ENCODE peak calls at places on chromosomes 1 and 21, in five cellular contexts. H is germinal center, V is heart right ventricle, G is lower lobe of right lung, P is HEK293T. W is an unnamed sample.

GRCh38 chr1:38789498-38790169 is 69.9 kb downstream of the RRAGC start:
- DNase-seq in H (no peak), V (no peak), G (no peak), P (peak), W (no peak)

GRCh38 chr1:217921126-217921900 is 290.2 kb downstream of the SPATA17 start:
- DNase-seq in H (no peak), V (no peak), G (no peak), P (no peak), W (no peak)

GRCh38 chr21:34008618-34009017 is 64.8 kb upstream of the MRPS6 start:
- DNase-seq in H (no peak), V (no peak), G (no peak), P (no peak), W (no peak)

GRCh38 chr1:22806584-22806983 is 95.9 kb downstream of the EPHB2 start:
- DNase-seq in H (no peak), V (no peak), G (no peak), P (no peak), W (no peak)

GRCh38 chr1:109751531-109752260 is 10.9 kb upstream of the GSTM3 start:
- DNase-seq in H (no peak), V (no peak), G (no peak), P (no peak), W (no peak)

GRCh38 chr1:184608990-184609389 is 145.7 kb downstream of the EDEM3 start:
- DNase-seq in H (no peak), V (no peak), G (no peak), P (no peak), W (no peak)

GRCh38 chr1:66271216-66271903 is 262.6 kb upstream of the SGIP1 start:
- DNase-seq in H (peak), V (peak), G (peak), P (peak), W (peak)

GRCh38 chr1:33032126-33032869 is 4.4 kb downstream of the AK2 start:
- DNase-seq in H (no peak), V (no peak), G (no peak), P (no peak), W (no peak)

GRCh38 chr1:57916034-57916433 is 492.2 kb upstream of the DAB1 start:
- DNase-seq in H (no peak), V (no peak), G (no peak), P (no peak), W (no peak)

GRCh38 chr1:13730751-13731482 is 30.9 kb downstream of the PRDM2 start:
- DNase-seq in H (peak), V (peak), G (peak), P (no peak), W (no peak)

GRCh38 chr21:43372663-43373386 is 54.1 kb downstream of the SIK1 start:
- DNase-seq in H (no peak), V (no peak), G (peak), P (no peak), W (no peak)

GRCh38 chr1:163161841-163162240 is 40.9 kb downstream of the RGS5 start:
- DNase-seq in H (no peak), V (no peak), G (no peak), P (no peak), W (no peak)

GRCh38 chr1:229024528-229025119 is 246.3 kb upstream of the RAB4A start:
- DNase-seq in H (no peak), V (no peak), G (no peak), P (no peak), W (peak)

GRCh38 chr1:225812488-225813249 is 2.7 kb downstream of the EPHX1 start:
- DNase-seq in H (no peak), V (no peak), G (no peak), P (no peak), W (no peak)

GRCh38 chr1:182235952-182236650 is 155.5 kb downstream of the GLUL start:
- DNase-seq in H (no peak), V (peak), G (no peak), P (no peak), W (no peak)

GRCh38 chr1:242185728-242186127 is 186.8 kb upstream of the MAP1LC3C start:
- DNase-seq in H (no peak), V (no peak), G (no peak), P (no peak), W (no peak)

GRCh38 chr1:209620484-209620879 is 31.7 kb downstream of the LAMB3 start:
- DNase-seq in H (no peak), V (no peak), G (no peak), P (no peak), W (no peak)

GRCh38 chr21:44391345-44392091 is 38.1 kb downstream of the TRPM2 start:
- DNase-seq in H (no peak), V (peak), G (peak), P (no peak), W (no peak)

GRCh38 chr21:46191686-46192575 is 7.7 kb upstream of the SPATC1L start:
- DNase-seq in H (no peak), V (no peak), G (no peak), P (no peak), W (no peak)

GRCh38 chr1:67807282-67807681 is 26.0 kb downstream of the GNG12 start:
- DNase-seq in H (no peak), V (no peak), G (no peak), P (no peak), W (no peak)

GRCh38 chr1:212456166-212456528 is 23.4 kb downstream of the NENF start:
- DNase-seq in H (no peak), V (peak), G (no peak), P (no peak), W (no peak)

GRCh38 chr1:24643362-24644346 is 552 bp downstream of the SRRM1 start:
- DNase-seq in H (peak), V (peak), G (no peak), P (peak), W (no peak)

GRCh38 chr21:33685613-33686197 is 43.4 kb downstream of the ITSN1 start:
- DNase-seq in H (no peak), V (no peak), G (no peak), P (no peak), W (no peak)

GRCh38 chr1:172421974-172422604 is 1.6 kb downstream of the C1orf105 start:
- DNase-seq in H (no peak), V (no peak), G (no peak), P (no peak), W (no peak)

GRCh38 chr1:208041505-208041904 is 130.6 kb upstream of the CD34 start:
- DNase-seq in H (no peak), V (no peak), G (no peak), P (no peak), W (no peak)

GRCh38 chr1:168506204-168506819 is 37.5 kb downstream of the XCL2 start:
- DNase-seq in H (no peak), V (no peak), G (no peak), P (no peak), W (no peak)

GRCh38 chr1:224928906-224929305 is 569 bp upstream of the DNAH14 start:
- DNase-seq in H (no peak), V (no peak), G (no peak), P (no peak), W (no peak)

GRCh38 chr1:6762060-6762459 is 23.2 kb upstream of the CAMTA1 start:
- DNase-seq in H (no peak), V (no peak), G (no peak), P (no peak), W (no peak)

GRCh38 chr1:34303218-34303617 is 126.5 kb downstream of the C1orf94 start:
- DNase-seq in H (no peak), V (no peak), G (no peak), P (no peak), W (no peak)

W was measured in uterus.